ENCODE peak calls at places on chromosomes 6 and 20, in four cellular contexts. A is fibroblast of pulmonary artery, F is H9, N is AG09319. Q is an unnamed sample.

GRCh38 chr6:30721198-30722024 is 1.3 kb downstream of the TUBB start:
- DNase-seq in A (peak; percentile 94), F (peak; percentile 85), N (peak; percentile 82), Q (peak; percentile 79)

GRCh38 chr20:11454966-11455799 is 462.5 kb upstream of the BTBD3 start:
- DNase-seq in A (peak; percentile 79), F (no peak), N (no peak), Q (peak; percentile 26)

GRCh38 chr6:5135783-5136376 is 50.7 kb downstream of the PPP1R3G start:
- DNase-seq in A (peak; percentile 62), F (no peak), N (no peak), Q (no peak)

GRCh38 chr20:59772931-59773913 is 160.2 kb downstream of the SYCP2 start:
- DNase-seq in A (no peak), F (peak; percentile 20), N (no peak), Q (no peak)

GRCh38 chr20:9927224-9927623 is 88.3 kb upstream of the PAK5 start:
- DNase-seq in A (no peak), F (no peak), N (no peak), Q (no peak)

GRCh38 chr6:118468682-118469465 is 79.2 kb upstream of the PLN start:
- DNase-seq in A (peak; percentile 17), F (no peak), N (no peak), Q (no peak)

GRCh38 chr6:9620687-9621086 is 794.2 kb downstream of the TFAP2A start:
- DNase-seq in A (no peak), F (no peak), N (no peak), Q (no peak)

GRCh38 chr6:106439459-106439858 is 78.9 kb downstream of the CRYBG1 start:
- DNase-seq in A (no peak), F (no peak), N (no peak), Q (no peak)

GRCh38 chr6:161908872-161909271 is 635.0 kb upstream of the AGPAT4 start:
- DNase-seq in A (no peak), F (no peak), N (no peak), Q (no peak)

GRCh38 chr20:64226686-64227576 is 28.6 kb upstream of the PCMTD2 start:
- DNase-seq in A (no peak), F (no peak), N (no peak), Q (no peak)

GRCh38 chr6:4281341-4282293 is 146.2 kb upstream of the ECI2 start:
- DNase-seq in A (peak; percentile 31), F (peak; percentile 69), N (no peak), Q (no peak)

GRCh38 chr6:165823609-165824326 is 160.7 kb upstream of the PDE10A start:
- DNase-seq in A (no peak), F (no peak), N (no peak), Q (no peak)

GRCh38 chr20:51237278-51237677 is 214.4 kb upstream of the KCNG1 start:
- DNase-seq in A (peak; percentile 49), F (no peak), N (no peak), Q (no peak)

GRCh38 chr6:10368841-10369240 is 46.0 kb downstream of the TFAP2A start:
- DNase-seq in A (no peak), F (no peak), N (no peak), Q (no peak)

GRCh38 chr20:37395921-37396519 is 50.1 kb downstream of the SRC start:
- DNase-seq in A (no peak), F (peak; percentile 88), N (no peak), Q (no peak)

GRCh38 chr6:157981395-157982296 is at the start of gene SYNJ2:
- DNase-seq in A (peak; percentile 88), F (peak; percentile 80), N (no peak), Q (no peak)

GRCh38 chr6:13120483-13121482 is 207.6 kb downstream of the TBC1D7 start:
- DNase-seq in A (no peak), F (no peak), N (no peak), Q (no peak)

GRCh38 chr6:31402324-31403282 is 792 bp upstream of the MICA start:
- DNase-seq in A (peak; percentile 18), F (no peak), N (no peak), Q (no peak)

GRCh38 chr6:64230530-64230929 is 594.9 kb downstream of the PHF3 start:
- DNase-seq in A (no peak), F (no peak), N (no peak), Q (no peak)

GRCh38 chr20:3993109-3993508 is 22.2 kb downstream of the RNF24 start:
- DNase-seq in A (no peak), F (no peak), N (no peak), Q (no peak)

GRCh38 chr20:33490934-33491656 is 1.2 kb downstream of the CBFA2T2 start:
- DNase-seq in A (no peak), F (no peak), N (no peak), Q (no peak)

GRCh38 chr6:37347177-37348145 is 6.3 kb upstream of the RNF8 start:
- DNase-seq in A (no peak), F (no peak), N (no peak), Q (no peak)

GRCh38 chr6:39879535-39879934 is 54.7 kb downstream of the MOCS1 start:
- DNase-seq in A (peak; percentile 45), F (no peak), N (no peak), Q (no peak)

GRCh38 chr6:40194771-40195170 is 260.5 kb upstream of the MOCS1 start:
- DNase-seq in A (no peak), F (no peak), N (no peak), Q (no peak)

GRCh38 chr6:10412165-10412947 is 2.5 kb downstream of the TFAP2A start:
- DNase-seq in A (peak; percentile 75), F (peak; percentile 86), N (peak; percentile 89), Q (peak; percentile 78)

GRCh38 chr20:4812216-4812615 is 90.5 kb downstream of the PRND start:
- DNase-seq in A (no peak), F (no peak), N (no peak), Q (no peak)

GRCh38 chr6:21971540-21971939 is 325.3 kb downstream of the PRL start:
- DNase-seq in A (no peak), F (no peak), N (no peak), Q (no peak)